ENCODE peak calls at places on chromosome 18, in four cellular contexts. Y is adrenal gland, Z is thoracic aorta, P is Panc1. S is an unnamed sample.

GRCh38 chr18:2173464-2173863 is 397.8 kb downstream of the METTL4 start:
- DNase-seq in P (no peak), Z (no peak), Y (no peak), S (peak)

GRCh38 chr18:12099160-12099559 is 5.5 kb downstream of the ANKRD62 start:
- DNase-seq in Y (no peak), P (no peak), Z (no peak), S (no peak)

GRCh38 chr18:8177330-8178016 is 431.8 kb upstream of the RAB12 start:
- DNase-seq in P (no peak), Z (no peak), Y (no peak), S (peak)

GRCh38 chr18:21669736-21670135 is 34.8 kb downstream of the ABHD3 start:
- DNase-seq in P (no peak), Z (no peak), Y (no peak), S (no peak)

GRCh38 chr18:31565345-31565744 is 26.3 kb upstream of the TTR start:
- DNase-seq in Z (no peak), Y (no peak), P (no peak), S (no peak)

GRCh38 chr18:48788378-48788777 is 162.4 kb downstream of the SMAD7 start:
- DNase-seq in Y (no peak), Z (no peak), P (no peak), S (no peak)

GRCh38 chr18:48893559-48894265 is 57.1 kb downstream of the SMAD7 start:
- DNase-seq in P (no peak), Z (no peak), Y (no peak), S (no peak)

GRCh38 chr18:57416542-57416941 is 18.6 kb upstream of the ONECUT2 start:
- DNase-seq in Z (no peak), P (no peak), Y (no peak), S (no peak)

GRCh38 chr18:9429662-9429993 is 45.7 kb upstream of the RALBP1 start:
- DNase-seq in Z (no peak), P (no peak), Y (no peak), S (peak)

GRCh38 chr18:24731158-24731557 is 270.7 kb downstream of the HRH4 start:
- DNase-seq in Z (no peak), P (no peak), Y (no peak), S (no peak)

GRCh38 chr18:24727685-24728084 is 267.2 kb downstream of the HRH4 start:
- DNase-seq in P (no peak), Y (no peak), Z (no peak), S (no peak)

GRCh38 chr18:24726727-24727539 is 266.5 kb downstream of the HRH4 start:
- DNase-seq in Y (peak), P (peak), Z (no peak), S (peak)

DNA sequence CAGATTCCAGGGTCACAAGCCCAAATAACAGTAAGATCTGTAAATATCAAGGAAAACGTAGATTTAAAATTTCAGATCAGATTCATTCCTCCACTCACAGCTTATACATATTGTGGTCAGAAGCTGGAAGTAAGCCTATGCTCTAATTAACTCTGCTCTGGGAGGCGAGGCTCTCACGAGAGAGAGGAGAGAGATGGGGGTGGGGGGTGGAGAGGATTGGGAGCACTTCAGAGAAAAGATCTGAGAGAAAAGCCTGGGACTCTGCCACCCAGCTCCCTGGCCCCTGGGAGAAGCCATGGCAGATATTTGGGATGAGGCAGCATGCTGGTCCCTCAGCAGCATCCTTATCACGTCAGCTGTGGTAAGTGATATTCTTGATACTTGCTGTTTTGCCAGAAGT is 265.2 kb downstream of the HRH4 start:
- DNase-seq in Y (no peak), P (no peak), Z (no peak), S (no peak)
- H3K4me3 ChIP-seq in Y (no peak), P (no peak), Z (no peak), S (no peak)

GRCh38 chr18:63374520-63374919 is 7.5 kb upstream of the KDSR start:
- DNase-seq in P (no peak), Y (no peak), Z (no peak), S (peak)
- TF ChIP-seq CTCF in P (no peak), Y (no peak), Z (no peak), S (no peak)

GRCh38 chr18:10900435-10900834 is 248.9 kb downstream of the PIEZO2 start:
- DNase-seq in Y (no peak), P (no peak), Z (no peak), S (no peak)
- H3K4me3 ChIP-seq in Y (no peak), P (no peak), Z (no peak), S (no peak)

GRCh38 chr18:52667388-52667787 is 327.4 kb downstream of the DCC start:
- DNase-seq in P (no peak), Y (no peak), Z (no peak), S (no peak)

GRCh38 chr18:52670903-52671302 is 330.9 kb downstream of the DCC start:
- DNase-seq in Y (no peak), P (no peak), Z (no peak), S (peak)
- TF ChIP-seq CTCF in Y (no peak), P (no peak), Z (no peak), S (peak)

DNA sequence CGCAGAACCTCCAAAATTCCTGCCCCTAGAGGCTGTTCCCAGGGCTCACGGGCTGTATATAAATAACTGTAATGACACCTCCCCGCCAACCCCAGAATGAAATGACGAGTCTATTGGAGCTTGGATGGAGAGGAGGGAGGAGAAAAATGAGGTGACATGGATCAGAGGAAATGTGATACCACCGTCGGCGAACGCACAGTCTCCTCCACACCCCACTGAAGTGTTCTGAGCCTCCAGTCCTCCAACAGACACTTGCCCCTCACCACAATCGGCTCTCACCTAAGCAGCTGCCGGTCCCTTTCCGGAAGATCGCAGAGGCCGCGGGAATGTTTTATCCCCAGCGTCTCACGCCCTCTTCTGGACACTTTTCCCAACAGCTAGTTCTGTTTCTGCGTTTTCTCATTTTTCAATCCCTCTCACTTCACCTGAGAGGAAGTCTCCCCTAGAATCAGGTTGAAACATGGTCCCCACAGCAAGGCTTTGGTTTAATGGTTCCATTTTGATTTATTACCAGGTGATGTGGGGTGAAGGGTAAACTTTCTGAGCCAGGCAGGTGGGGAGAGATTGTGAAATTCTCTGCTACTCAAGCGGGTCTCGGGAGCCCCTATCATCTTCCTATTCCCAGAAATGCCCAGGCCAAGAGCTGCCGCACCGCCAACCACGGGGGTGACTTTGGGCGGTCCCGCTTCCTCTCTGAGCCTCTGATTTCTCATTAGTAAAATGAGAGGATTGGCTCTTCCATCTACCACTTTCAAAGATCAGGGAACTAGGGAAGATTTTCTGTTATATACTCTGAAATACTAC is 9.1 kb upstream of the MYO5B start:
- DNase-seq in P (no peak), Z (no peak), Y (peak), S (peak)
- H3K4me3 ChIP-seq in P (peak), Z (peak), Y (no peak), S (no peak)

GRCh38 chr18:50453732-50454131 is 78.9 kb downstream of the SKA1 start:
- DNase-seq in Y (no peak), P (no peak), Z (no peak), S (no peak)

GRCh38 chr18:50457639-50458038 is 82.8 kb downstream of the SKA1 start:
- DNase-seq in Y (no peak), P (no peak), Z (no peak), S (no peak)

GRCh38 chr18:50456285-50456684 is 81.4 kb downstream of the SKA1 start:
- DNase-seq in Y (no peak), Z (no peak), P (no peak), S (no peak)

GRCh38 chr18:50453014-50453680 is 78.3 kb downstream of the SKA1 start:
- DNase-seq in Z (no peak), Y (no peak), P (no peak), S (no peak)

DNA sequence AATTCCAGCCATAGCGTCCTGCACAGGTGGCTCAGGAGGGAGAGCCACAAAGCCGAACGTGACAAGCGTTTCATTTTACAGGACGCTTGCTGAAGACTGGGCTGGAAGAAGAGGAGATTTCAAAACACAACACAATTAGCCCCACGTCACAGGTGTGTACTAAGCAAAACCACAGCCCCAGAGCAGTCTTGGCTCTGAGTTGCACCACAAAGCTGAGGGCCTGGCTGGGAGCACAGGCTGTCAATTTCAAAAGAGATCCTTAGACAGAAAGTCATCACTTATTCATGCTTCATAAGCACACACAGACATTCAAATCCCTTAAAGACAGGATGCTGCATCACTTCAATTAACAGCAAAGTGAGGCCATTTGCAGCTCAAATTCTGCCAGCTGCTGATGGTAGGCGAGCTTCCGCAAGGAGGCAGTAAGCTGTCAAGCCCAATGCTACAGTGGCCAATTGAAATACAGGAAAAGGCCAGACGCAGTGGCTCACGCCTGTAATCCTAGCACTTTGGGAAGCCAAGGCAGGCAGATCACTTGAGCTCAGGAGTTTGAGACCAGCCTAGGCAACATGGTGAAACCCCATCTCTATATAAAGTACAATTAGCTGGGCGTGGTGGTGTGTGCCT is 79.6 kb downstream of the SKA1 start:
- DNase-seq in Y (no peak), Z (no peak), P (no peak), S (no peak)
- TF ChIP-seq CTCF in Y (no peak), Z (no peak), P (no peak), S (no peak)

GRCh38 chr18:74331404-74331803 is 15.8 kb downstream of the C18orf63 start:
- DNase-seq in Y (no peak), P (no peak), Z (no peak), S (peak)
- H3K4me3 ChIP-seq in Y (no peak), P (no peak), Z (no peak), S (no peak)

DNA sequence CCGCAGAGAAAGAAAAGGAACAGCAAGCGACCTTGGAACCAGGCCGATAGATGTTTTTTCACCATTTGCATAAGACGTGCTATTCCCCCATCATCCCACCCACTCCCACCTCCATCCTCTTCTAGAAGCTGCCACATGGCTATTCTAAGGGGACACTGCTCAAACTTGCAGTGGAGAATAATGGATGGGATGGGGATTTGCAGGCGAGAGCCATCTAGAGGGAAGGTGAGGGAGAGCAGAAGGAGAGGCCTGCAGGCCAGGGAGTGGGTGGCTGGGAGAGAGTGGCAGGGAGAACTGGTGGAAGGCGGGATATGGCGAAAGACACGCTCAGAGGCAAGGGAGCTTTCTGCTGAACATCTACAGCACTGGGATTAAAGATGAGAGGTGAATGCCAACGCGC is 84.9 kb downstream of the MAPK4 start:
- DNase-seq in Z (no peak), P (no peak), Y (no peak), S (no peak)
- TF ChIP-seq CTCF in Z (no peak), P (peak), Y (peak), S (peak)

GRCh38 chr18:61748024-61748423 is 144.8 kb downstream of the RNF152 start:
- DNase-seq in P (no peak), Z (no peak), Y (no peak), S (no peak)

GRCh38 chr18:61749031-61749430 is 143.8 kb downstream of the RNF152 start:
- DNase-seq in Y (no peak), P (no peak), Z (no peak), S (no peak)

GRCh38 chr18:61741881-61742280 is 150.9 kb downstream of the RNF152 start:
- DNase-seq in P (no peak), Y (no peak), Z (no peak), S (no peak)

GRCh38 chr18:61742555-61743429 is 150.0 kb downstream of the RNF152 start:
- DNase-seq in Z (peak), P (no peak), Y (no peak), S (no peak)

GRCh38 chr18:61743775-61744531 is 148.9 kb downstream of the RNF152 start:
- DNase-seq in Z (no peak), Y (no peak), P (no peak), S (peak)
- H3K4me3 ChIP-seq in Z (no peak), Y (no peak), P (no peak), S (no peak)